ENCODE peak calls at places on chromosome 16, in six cellular contexts. K is gastrocnemius medialis, J is transverse colon, X is A549, E is SJCRH30, N is neural progenitor cell. M is an unnamed sample.

GRCh38 chr16:21224800-21225199 is 8.7 kb upstream of the ANKS4B start:
- DNase-seq in K (no peak), E (no peak), X (no peak), J (no peak), N (no peak), M (no peak)

GRCh38 chr16:89320717-89321501 is 103.4 kb downstream of the ZNF778 start:
- DNase-seq in X (peak; percentile 56), K (peak; percentile 86), E (peak; percentile 79), J (peak; percentile 80), N (peak; percentile 67), M (peak; percentile 46)

GRCh38 chr16:3961449-3961849 is 80.9 kb upstream of the CREBBP start:
- DNase-seq in X (peak; percentile 36), N (no peak), K (no peak), J (no peak), E (peak; percentile 43), M (no peak)

GRCh38 chr16:997440-998051 is 16.0 kb downstream of the SOX8 start:
- DNase-seq in K (no peak), J (peak; percentile 26), N (peak; percentile 83), X (peak; percentile 49), E (peak; percentile 91), M (peak; percentile 60)

GRCh38 chr16:972316-973002 is 1.7 kb upstream of the LMF1 start:
- DNase-seq in J (no peak), E (peak; percentile 76), X (no peak), K (no peak), N (peak; percentile 85), M (no peak)

GRCh38 chr16:27472091-27473020 is 70.4 kb downstream of the IL21R start:
- DNase-seq in E (no peak), N (no peak), K (no peak), X (no peak), J (no peak), M (no peak)

GRCh38 chr16:14562691-14563491 is 67.2 kb downstream of the PARN start:
- DNase-seq in E (peak; percentile 3), J (peak; percentile 41), K (peak; percentile 56), X (peak; percentile 73), N (peak; percentile 55), M (no peak)

GRCh38 chr16:28165549-28166046 is 46.2 kb downstream of the XPO6 start:
- DNase-seq in J (no peak), E (no peak), N (no peak), X (no peak), K (no peak), M (no peak)

GRCh38 chr16:50864386-50864785 is 122.5 kb downstream of the CYLD start:
- DNase-seq in N (no peak), X (no peak), J (no peak), E (no peak), K (no peak), M (no peak)

GRCh38 chr16:54171855-54172537 is 114.6 kb downstream of the IRX3 start:
- DNase-seq in E (peak; percentile 38), K (no peak), J (no peak), N (peak; percentile 44), X (no peak), M (no peak)

GRCh38 chr16:11689031-11689840 is 21.0 kb downstream of the SNN start:
- DNase-seq in N (no peak), J (no peak), K (no peak), X (no peak), E (no peak), M (no peak)

GRCh38 chr16:4086153-4086552 is 30.1 kb downstream of the ADCY9 start:
- DNase-seq in N (no peak), E (no peak), K (peak; percentile 77), X (no peak), J (peak; percentile 4), M (peak; percentile 64)

GRCh38 chr16:55207679-55208294 is 116.2 kb upstream of the IRX6 start:
- DNase-seq in E (peak; percentile 13), J (no peak), K (no peak), N (no peak), X (no peak), M (no peak)

GRCh38 chr16:10754941-10755340 is 11.3 kb downstream of the NUBP1 start:
- DNase-seq in X (no peak), E (no peak), N (no peak), J (no peak), K (no peak), M (no peak)

GRCh38 chr16:69324585-69325253 is 5.7 kb downstream of the PDF start:
- DNase-seq in N (no peak), X (no peak), E (no peak), K (no peak), J (no peak), M (no peak)

GRCh38 chr16:20598832-20599469 is 22.8 kb upstream of the ACSM2B start:
- DNase-seq in X (no peak), J (no peak), N (peak; percentile 38), K (no peak), E (no peak), M (no peak)

DNA sequence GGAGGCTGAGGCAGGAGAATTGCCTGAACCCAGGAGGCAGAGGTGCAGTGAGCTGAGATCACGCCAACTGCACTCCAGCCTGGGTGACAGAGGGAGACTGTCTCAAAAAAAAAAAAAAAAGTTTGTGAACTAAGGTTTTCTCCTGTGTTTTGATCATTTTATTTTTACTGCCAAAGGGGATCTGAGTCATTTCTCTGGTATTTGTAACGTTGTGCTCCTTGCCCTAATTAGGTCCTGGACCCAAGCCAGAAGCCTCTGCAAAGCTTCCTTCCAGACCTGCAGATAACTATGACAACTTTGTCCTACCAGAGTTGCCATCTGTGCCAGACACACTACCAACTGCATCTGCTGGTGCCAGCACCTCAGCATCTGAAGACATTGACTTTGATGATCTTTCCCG is 32.1 kb downstream of the IST1 start:
- DNase-seq in E (peak; percentile 86), N (no peak), X (peak; percentile 28), K (peak; percentile 26), J (peak; percentile 81), M (peak; percentile 25)
- H3K27ac ChIP-seq in E (peak overlapping the region; percentile 84), N (no peak overlapping the region), X (no peak overlapping the region), K (peak overlapping the region; percentile 44), J (peak overlapping the region; percentile 71), M (peak overlapping the region; percentile 15)

GRCh38 chr16:67922221-67922620 is 9.4 kb downstream of the CTRL start:
- DNase-seq in N (no peak), E (no peak), K (no peak), J (no peak), X (no peak), M (no peak)

GRCh38 chr16:67924140-67924906 is 7.3 kb downstream of the CTRL start:
- DNase-seq in E (no peak), N (no peak), K (no peak), J (no peak), X (no peak), M (no peak)

GRCh38 chr16:67923414-67924127 is 8.1 kb downstream of the CTRL start:
- DNase-seq in K (peak; percentile 35), J (no peak), E (no peak), N (no peak), X (no peak), M (no peak)

GRCh38 chr16:67919618-67920210 is 11.9 kb downstream of the CTRL start:
- DNase-seq in N (no peak), K (no peak), E (no peak), X (no peak), J (no peak), M (no peak)

DNA sequence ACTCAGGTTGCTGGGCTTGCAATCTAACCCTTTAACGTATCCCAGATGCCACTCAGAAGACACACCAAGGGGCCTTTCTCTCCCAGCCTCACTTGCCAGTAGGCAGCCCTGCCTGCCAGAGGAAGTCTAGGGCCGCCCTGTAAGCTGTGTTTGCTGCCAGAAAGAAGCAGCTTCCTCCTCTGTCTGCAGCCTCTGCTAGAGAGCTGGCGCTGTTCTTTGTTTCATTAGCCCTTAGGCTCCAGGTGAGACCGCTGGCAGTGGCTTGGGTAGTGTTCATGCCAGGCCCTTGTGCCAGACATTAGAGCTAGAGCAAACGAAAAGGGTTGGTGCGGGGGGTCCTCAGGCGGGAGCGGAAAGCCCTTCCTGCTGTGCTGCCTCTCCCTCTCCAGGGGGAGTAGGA is 8.9 kb downstream of the CTRL start:
- DNase-seq in X (no peak), J (no peak), N (no peak), K (no peak), E (no peak), M (no peak)
- H3K4me3 ChIP-seq in X (no peak overlapping the region), J (no peak overlapping the region), N (no peak overlapping the region), K (no peak overlapping the region), E (no peak overlapping the region), M (no peak overlapping the region)

GRCh38 chr16:13372421-13372820 is 471.0 kb downstream of the SHISA9 start:
- DNase-seq in N (no peak), E (no peak), X (no peak), J (no peak), K (no peak), M (no peak)
- H3K27ac ChIP-seq in N (no peak overlapping the region), E (no peak overlapping the region), X (no peak overlapping the region), J (no peak overlapping the region), K (no peak overlapping the region), M (no peak overlapping the region)

GRCh38 chr16:57669476-57670162 is 1.5 kb downstream of the ADGRG3 start:
- DNase-seq in E (no peak), K (no peak), N (no peak), J (no peak), X (no peak), M (no peak)

GRCh38 chr16:57667526-57668258 is 414 bp upstream of the ADGRG3 start:
- DNase-seq in E (no peak), K (no peak), X (peak; percentile 54), J (no peak), N (no peak), M (no peak)

GRCh38 chr16:57667069-57667525 is 1.0 kb upstream of the ADGRG3 start:
- DNase-seq in X (no peak), K (no peak), J (no peak), E (no peak), N (no peak), M (no peak)

GRCh38 chr16:57668630-57669475 is 747 bp downstream of the ADGRG3 start:
- DNase-seq in K (no peak), X (no peak), N (no peak), J (no peak), E (no peak), M (no peak)

GRCh38 chr16:57668259-57668563 is at the start of gene ADGRG3:
- DNase-seq in X (no peak), E (no peak), J (no peak), N (no peak), K (no peak), M (no peak)
- H3K4me3 ChIP-seq in X (no peak within 1 kb of the TSS), E (no peak within 1 kb of the TSS), J (no peak within 1 kb of the TSS), N (no peak within 1 kb of the TSS), K (no peak within 1 kb of the TSS), M (no peak within 1 kb of the TSS)

DNA sequence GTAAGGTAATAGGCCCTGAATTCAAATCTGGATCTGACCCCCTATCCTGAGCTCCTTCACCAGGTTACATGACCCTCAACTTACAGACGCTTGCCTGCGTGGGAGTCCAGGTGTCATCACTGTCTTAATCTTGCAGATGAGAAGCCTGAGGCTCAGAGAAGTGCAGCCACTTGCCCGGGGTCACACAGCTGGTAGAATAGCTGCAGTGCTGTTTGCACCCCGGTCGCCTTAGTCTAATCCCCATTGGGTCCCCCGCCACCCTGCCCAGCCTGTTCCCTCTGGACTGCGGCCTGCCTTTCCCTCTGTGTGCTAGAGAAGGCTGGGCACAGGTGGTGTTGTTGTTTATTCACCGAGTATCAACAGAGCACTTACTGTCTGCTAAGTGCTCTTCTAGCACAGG is 107.0 kb downstream of the SDR42E1 start:
- DNase-seq in E (no peak), J (no peak), K (no peak), N (no peak), X (no peak), M (no peak)
- H3K27ac ChIP-seq in E (no peak overlapping the region), J (no peak overlapping the region), K (no peak overlapping the region), N (no peak overlapping the region), X (no peak overlapping the region), M (no peak overlapping the region)